ENCODE peak calls at places on chromosome 10, in five cellular contexts. F is fibroblast of lung, N is A549, R is Peyer's patch, U is GM23248. I is an unnamed sample.

GRCh38 chr10:69344591-69345244 is 66.4 kb downstream of the HK1 start:
- DNase-seq in R (no peak), U (no peak), N (no peak), F (no peak), I (no peak)

GRCh38 chr10:62437696-62438095 is 63.5 kb downstream of the ZNF365 start:
- DNase-seq in F (peak; percentile 91), N (peak; percentile 68), R (no peak), U (peak; percentile 80), I (no peak)

GRCh38 chr10:124875596-124875995 is 66.3 kb upstream of the ZRANB1 start:
- DNase-seq in F (peak; percentile 39), R (no peak), U (peak; percentile 74), N (peak; percentile 39), I (peak; percentile 48)

GRCh38 chr10:125605167-125605566 is 77.8 kb downstream of the TEX36 start:
- DNase-seq in N (no peak), R (no peak), U (peak; percentile 4), F (peak; percentile 54), I (no peak)

GRCh38 chr10:112767156-112767555 is 182.9 kb upstream of the TCF7L2 start:
- DNase-seq in F (peak; percentile 36), R (no peak), N (no peak), U (no peak), I (no peak)

GRCh38 chr10:493391-494148 is 195.9 kb downstream of the DIP2C start:
- DNase-seq in N (no peak), U (no peak), R (no peak), F (no peak), I (no peak)

GRCh38 chr10:77351386-77351785 is 286.2 kb downstream of the KCNMA1 start:
- DNase-seq in R (no peak), F (peak; percentile 53), U (peak; percentile 49), N (no peak), I (peak; percentile 45)

GRCh38 chr10:35640474-35640873 is 1.6 kb downstream of the FZD8 start:
- DNase-seq in F (peak; percentile 73), R (peak; percentile 66), U (peak; percentile 91), N (peak; percentile 85), I (peak; percentile 72)

GRCh38 chr10:18238875-18239485 is 98.8 kb downstream of the CACNB2 start:
- DNase-seq in N (peak; percentile 51), F (peak; percentile 52), U (peak; percentile 78), R (no peak), I (no peak)

GRCh38 chr10:64506963-64507362 is 985.8 kb downstream of the REEP3 start:
- DNase-seq in U (no peak), R (no peak), F (no peak), N (no peak), I (no peak)

GRCh38 chr10:62352356-62352963 is 21.7 kb upstream of the ZNF365 start:
- DNase-seq in U (peak; percentile 74), R (no peak), N (no peak), F (peak; percentile 74), I (no peak)

GRCh38 chr10:46282460-46283216 is 4.2 kb upstream of the ANTXRL start:
- DNase-seq in F (peak; percentile 74), R (peak; percentile 82), N (peak; percentile 73), U (peak; percentile 90), I (peak; percentile 84)

GRCh38 chr10:53209941-53210611 is 437.5 kb upstream of the MBL2 start:
- DNase-seq in R (no peak), F (peak; percentile 3), N (peak; percentile 17), U (peak; percentile 9), I (no peak)

GRCh38 chr10:14648042-14648765 is 126.5 kb downstream of the FAM107B start:
- DNase-seq in F (peak; percentile 81), N (no peak), U (peak; percentile 67), R (peak; percentile 91), I (no peak)

GRCh38 chr10:95655571-95656290 is 780 bp downstream of the ALDH18A1 start:
- DNase-seq in N (peak; percentile 26), F (peak; percentile 51), R (no peak), U (peak; percentile 50), I (peak; percentile 10)

GRCh38 chr10:133249975-133250754 is 12.5 kb downstream of the VENTX start:
- DNase-seq in U (no peak), R (no peak), N (no peak), F (no peak), I (no peak)

GRCh38 chr10:111578076-111578475 is 501.2 kb downstream of the ADRA2A start:
- DNase-seq in N (no peak), F (no peak), U (no peak), R (no peak), I (no peak)

GRCh38 chr10:28137907-28138880 is 139.3 kb upstream of the ODAD2 start:
- DNase-seq in U (peak; percentile 83), R (no peak), N (no peak), F (peak; percentile 85), I (no peak)

GRCh38 chr10:95319239-95319638 is 28.4 kb upstream of the PDLIM1 start:
- DNase-seq in R (peak; percentile 19), U (peak; percentile 26), N (no peak), F (no peak), I (no peak)

GRCh38 chr10:125146791-125147604 is 13.4 kb downstream of the CTBP2 start:
- DNase-seq in N (peak; percentile 70), U (peak; percentile 35), R (no peak), F (peak; percentile 91), I (no peak)

GRCh38 chr10:79443338-79444242 is 1.8 kb downstream of the ZCCHC24 start:
- DNase-seq in U (peak; percentile 69), R (peak; percentile 43), F (no peak), N (no peak), I (peak; percentile 30)

GRCh38 chr10:1344408-1344807 is 288.2 kb downstream of the WDR37 start:
- DNase-seq in R (no peak), U (no peak), N (no peak), F (no peak), I (no peak)

GRCh38 chr10:131802991-131803390 is 97.8 kb upstream of the PPP2R2D start:
- DNase-seq in N (no peak), U (no peak), F (no peak), R (no peak), I (no peak)
- H3K9me3 ChIP-seq in N (peaks cover 12% of the 10 kb centered on the region), U (peaks cover 3% of the 10 kb centered on the region), F (no peaks in the 10 kb centered on the region), R (peaks cover 6% of the 10 kb centered on the region), I (no peaks in the 10 kb centered on the region)

GRCh38 chr10:7251696-7252465 is 159.0 kb downstream of the SFMBT2 start:
- DNase-seq in U (no peak), R (no peak), F (no peak), N (no peak), I (no peak)
- H3K9me3 ChIP-seq in U (no peaks in the 10 kb centered on the region), R (no peaks in the 10 kb centered on the region), F (no peaks in the 10 kb centered on the region), N (no peaks in the 10 kb centered on the region), I (no peaks in the 10 kb centered on the region)

GRCh38 chr10:48470115-48470892 is 134.6 kb downstream of the ARHGAP22 start:
- DNase-seq in R (peak; percentile 34), N (no peak), U (no peak), F (peak; percentile 16), I (no peak)
- H3K9me3 ChIP-seq in R (no peaks in the 10 kb centered on the region), N (no peaks in the 10 kb centered on the region), U (no peaks in the 10 kb centered on the region), F (no peaks in the 10 kb centered on the region), I (no peaks in the 10 kb centered on the region)

GRCh38 chr10:123642293-123642692 is 23.9 kb upstream of the GPR26 start:
- DNase-seq in U (peak; percentile 29), F (no peak), R (no peak), N (no peak), I (peak; percentile 75)

GRCh38 chr10:123645016-123645415 is 21.1 kb upstream of the GPR26 start:
- DNase-seq in R (no peak), F (no peak), U (no peak), N (no peak), I (no peak)

GRCh38 chr10:123642697-123643096 is 23.5 kb upstream of the GPR26 start:
- DNase-seq in F (no peak), U (no peak), N (peak; percentile 21), R (no peak), I (no peak)

GRCh38 chr10:123645615-123646014 is 20.5 kb upstream of the GPR26 start:
- DNase-seq in N (no peak), R (no peak), F (no peak), U (no peak), I (no peak)

GRCh38 chr10:123643315-123643714 is 22.8 kb upstream of the GPR26 start:
- DNase-seq in N (no peak), R (no peak), F (no peak), U (no peak), I (no peak)
- H3K9me3 ChIP-seq in N (no peaks in the 10 kb centered on the region), R (no peaks in the 10 kb centered on the region), F (no peaks in the 10 kb centered on the region), U (no peaks in the 10 kb centered on the region), I (no peaks in the 10 kb centered on the region)

DNA sequence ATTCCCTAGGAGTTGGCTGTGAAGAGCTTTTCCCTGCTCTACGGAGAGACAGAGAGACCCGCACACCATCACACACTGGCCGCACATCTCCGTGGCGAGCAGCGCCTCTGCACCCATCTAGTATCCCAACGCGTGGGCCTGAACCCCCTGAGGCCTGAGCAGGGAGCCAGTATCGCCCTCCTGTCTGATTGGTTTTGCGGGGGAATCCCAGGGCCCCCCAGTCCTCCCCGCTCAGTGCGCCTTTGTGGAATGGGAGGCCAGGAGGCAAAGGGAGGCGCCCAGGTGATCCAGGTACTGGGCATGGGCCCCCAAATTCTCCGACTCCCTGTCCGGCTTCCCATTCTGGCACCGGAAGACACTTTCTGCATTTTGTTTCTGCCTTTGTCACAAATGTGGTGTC is 344.3 kb downstream of the GLRX3 start:
- DNase-seq in R (no peak), N (no peak), F (no peak), U (no peak), I (no peak)
- H3K9me3 ChIP-seq in R (no peaks in the 10 kb centered on the region), N (no peaks in the 10 kb centered on the region), F (no peaks in the 10 kb centered on the region), U (no peaks in the 10 kb centered on the region), I (no peaks in the 10 kb centered on the region)

DNA sequence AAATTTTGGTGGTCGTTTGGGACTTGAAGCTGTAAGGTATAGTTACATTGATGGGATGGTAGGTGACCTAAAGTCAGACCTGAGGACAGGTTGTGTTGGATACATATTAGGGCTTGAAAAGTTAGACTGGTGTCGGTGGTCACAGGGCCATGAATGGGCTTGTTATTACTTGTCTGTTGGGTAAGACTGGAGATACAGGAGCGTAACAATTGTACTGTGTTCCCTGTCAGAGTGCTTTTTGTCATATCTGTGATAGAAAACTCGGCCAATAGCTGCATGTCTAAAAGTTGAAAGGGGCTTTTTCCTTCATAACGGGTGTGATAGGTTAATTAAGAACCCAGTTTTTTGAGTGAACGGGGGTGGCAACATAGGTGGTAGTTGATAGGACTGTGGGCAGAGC is 13.5 kb upstream of the CHST3 start:
- DNase-seq in U (no peak), N (no peak), R (no peak), F (no peak), I (no peak)
- H3K9me3 ChIP-seq in U (peaks cover 4% of the 10 kb centered on the region), N (no peaks in the 10 kb centered on the region), R (peaks cover 46% of the 10 kb centered on the region), F (no peaks in the 10 kb centered on the region), I (peaks cover 22% of the 10 kb centered on the region)

I was measured in MG63.